ENCODE peak calls at places on chromosomes 12 and 14, in eight cellular contexts. One of them, this sample, is unnamed.
A peak's percentile ranks its signal among the peaks of the same experiment; 100 is the strongest.

GRCh38 chr12:130425698-130426245 is 88.1 kb downstream of the PIWIL1 start:
- DNase-seq in activated CD4-positive, alpha-beta T cell treated with anti-CD3 and anti-CD28 coated beads, Interleukin-2, amount 50 U/mL, for 48 hours: no peak
- DNase-seq in left colon: no peak
- DNase-seq in activated CD4-positive, alpha-beta memory T cell treated with anti-CD3 and anti-CD28 coated beads for 36 hours: no peak
- DNase-seq in endothelial cell: no peak
- DNase-seq in smooth muscle cell of the brain vasculature: no peak
- DNase-seq in stimulated activated CD4-positive, alpha-beta T cell treated with anti-CD3 and anti-CD28 coated beads, Interleukin-12 subunit alpha, Interleukin-12 subunit beta, amount 100 ng/mL, for 24 hours: no peak
- DNase-seq in NCI-H524: no peak
- DNase-seq in this sample: no peak

GRCh38 chr14:63468273-63468672 is 74.9 kb downstream of the PPP2R5E start:
- DNase-seq in stimulated activated CD4-positive, alpha-beta T cell treated with anti-CD3 and anti-CD28 coated beads, Interleukin-12 subunit alpha, Interleukin-12 subunit beta, amount 100 ng/mL, for 24 hours: no peak
- DNase-seq in left colon: no peak
- DNase-seq in activated CD4-positive, alpha-beta T cell treated with anti-CD3 and anti-CD28 coated beads, Interleukin-2, amount 50 U/mL, for 48 hours: no peak
- DNase-seq in smooth muscle cell of the brain vasculature: no peak
- DNase-seq in endothelial cell: no peak
- DNase-seq in NCI-H524: no peak
- DNase-seq in activated CD4-positive, alpha-beta memory T cell treated with anti-CD3 and anti-CD28 coated beads for 36 hours: no peak
- DNase-seq in this sample: no peak

GRCh38 chr12:51198568-51199400 is 19.1 kb downstream of the POU6F1 start:
- DNase-seq in NCI-H524: no peak
- DNase-seq in left colon: no peak
- DNase-seq in activated CD4-positive, alpha-beta memory T cell treated with anti-CD3 and anti-CD28 coated beads for 36 hours: no peak
- DNase-seq in stimulated activated CD4-positive, alpha-beta T cell treated with anti-CD3 and anti-CD28 coated beads, Interleukin-12 subunit alpha, Interleukin-12 subunit beta, amount 100 ng/mL, for 24 hours: no peak
- DNase-seq in endothelial cell: no peak
- DNase-seq in smooth muscle cell of the brain vasculature: no peak
- DNase-seq in activated CD4-positive, alpha-beta T cell treated with anti-CD3 and anti-CD28 coated beads, Interleukin-2, amount 50 U/mL, for 48 hours: no peak
- DNase-seq in this sample: peak; percentile 49

GRCh38 chr14:41604793-41605534 is 1.7 kb upstream of the LRFN5 start:
- DNase-seq in stimulated activated CD4-positive, alpha-beta T cell treated with anti-CD3 and anti-CD28 coated beads, Interleukin-12 subunit alpha, Interleukin-12 subunit beta, amount 100 ng/mL, for 24 hours: no peak
- DNase-seq in endothelial cell: peak; percentile 84
- DNase-seq in left colon: peak; percentile 6
- DNase-seq in activated CD4-positive, alpha-beta memory T cell treated with anti-CD3 and anti-CD28 coated beads for 36 hours: no peak
- DNase-seq in activated CD4-positive, alpha-beta T cell treated with anti-CD3 and anti-CD28 coated beads, Interleukin-2, amount 50 U/mL, for 48 hours: peak; percentile 2
- DNase-seq in smooth muscle cell of the brain vasculature: peak; percentile 64
- DNase-seq in NCI-H524: peak; percentile 97
- DNase-seq in this sample: peak; percentile 30

GRCh38 chr12:627285-627684 is 36.0 kb downstream of the NINJ2 start:
- DNase-seq in stimulated activated CD4-positive, alpha-beta T cell treated with anti-CD3 and anti-CD28 coated beads, Interleukin-12 subunit alpha, Interleukin-12 subunit beta, amount 100 ng/mL, for 24 hours: no peak
- DNase-seq in endothelial cell: no peak
- DNase-seq in NCI-H524: no peak
- DNase-seq in activated CD4-positive, alpha-beta T cell treated with anti-CD3 and anti-CD28 coated beads, Interleukin-2, amount 50 U/mL, for 48 hours: no peak
- DNase-seq in activated CD4-positive, alpha-beta memory T cell treated with anti-CD3 and anti-CD28 coated beads for 36 hours: no peak
- DNase-seq in left colon: no peak
- DNase-seq in smooth muscle cell of the brain vasculature: no peak
- DNase-seq in this sample: no peak

GRCh38 chr12:19130224-19131019 is 889 bp downstream of the PLEKHA5 start:
- DNase-seq in endothelial cell: peak; percentile 39
- DNase-seq in activated CD4-positive, alpha-beta memory T cell treated with anti-CD3 and anti-CD28 coated beads for 36 hours: peak; percentile 37
- DNase-seq in smooth muscle cell of the brain vasculature: no peak
- DNase-seq in stimulated activated CD4-positive, alpha-beta T cell treated with anti-CD3 and anti-CD28 coated beads, Interleukin-12 subunit alpha, Interleukin-12 subunit beta, amount 100 ng/mL, for 24 hours: no peak
- DNase-seq in activated CD4-positive, alpha-beta T cell treated with anti-CD3 and anti-CD28 coated beads, Interleukin-2, amount 50 U/mL, for 48 hours: peak; percentile 7
- DNase-seq in left colon: peak; percentile 54
- DNase-seq in NCI-H524: peak; percentile 55
- DNase-seq in this sample: peak; percentile 52

GRCh38 chr12:132143328-132144071 is 619 bp downstream of the DDX51 start:
- DNase-seq in endothelial cell: no peak
- DNase-seq in smooth muscle cell of the brain vasculature: no peak
- DNase-seq in NCI-H524: no peak
- DNase-seq in activated CD4-positive, alpha-beta memory T cell treated with anti-CD3 and anti-CD28 coated beads for 36 hours: peak; percentile 42
- DNase-seq in stimulated activated CD4-positive, alpha-beta T cell treated with anti-CD3 and anti-CD28 coated beads, Interleukin-12 subunit alpha, Interleukin-12 subunit beta, amount 100 ng/mL, for 24 hours: no peak
- DNase-seq in left colon: no peak
- DNase-seq in activated CD4-positive, alpha-beta T cell treated with anti-CD3 and anti-CD28 coated beads, Interleukin-2, amount 50 U/mL, for 48 hours: no peak
- DNase-seq in this sample: no peak

GRCh38 chr14:65210118-65210826 is 108.0 kb upstream of the MAX start:
- DNase-seq in activated CD4-positive, alpha-beta memory T cell treated with anti-CD3 and anti-CD28 coated beads for 36 hours: no peak
- DNase-seq in left colon: no peak
- DNase-seq in endothelial cell: no peak
- DNase-seq in activated CD4-positive, alpha-beta T cell treated with anti-CD3 and anti-CD28 coated beads, Interleukin-2, amount 50 U/mL, for 48 hours: no peak
- DNase-seq in stimulated activated CD4-positive, alpha-beta T cell treated with anti-CD3 and anti-CD28 coated beads, Interleukin-12 subunit alpha, Interleukin-12 subunit beta, amount 100 ng/mL, for 24 hours: no peak
- DNase-seq in smooth muscle cell of the brain vasculature: no peak
- DNase-seq in NCI-H524: no peak
- DNase-seq in this sample: no peak

GRCh38 chr12:56898938-56899337 is 35.3 kb downstream of the SDR9C7 start:
- DNase-seq in activated CD4-positive, alpha-beta memory T cell treated with anti-CD3 and anti-CD28 coated beads for 36 hours: no peak
- DNase-seq in endothelial cell: no peak
- DNase-seq in activated CD4-positive, alpha-beta T cell treated with anti-CD3 and anti-CD28 coated beads, Interleukin-2, amount 50 U/mL, for 48 hours: no peak
- DNase-seq in left colon: no peak
- DNase-seq in NCI-H524: no peak
- DNase-seq in stimulated activated CD4-positive, alpha-beta T cell treated with anti-CD3 and anti-CD28 coated beads, Interleukin-12 subunit alpha, Interleukin-12 subunit beta, amount 100 ng/mL, for 24 hours: no peak
- DNase-seq in smooth muscle cell of the brain vasculature: no peak
- DNase-seq in this sample: no peak

GRCh38 chr12:93237235-93237915 is 140.3 kb upstream of the NUDT4 start:
- DNase-seq in NCI-H524: no peak
- DNase-seq in activated CD4-positive, alpha-beta T cell treated with anti-CD3 and anti-CD28 coated beads, Interleukin-2, amount 50 U/mL, for 48 hours: no peak
- DNase-seq in endothelial cell: no peak
- DNase-seq in left colon: no peak
- DNase-seq in activated CD4-positive, alpha-beta memory T cell treated with anti-CD3 and anti-CD28 coated beads for 36 hours: no peak
- DNase-seq in stimulated activated CD4-positive, alpha-beta T cell treated with anti-CD3 and anti-CD28 coated beads, Interleukin-12 subunit alpha, Interleukin-12 subunit beta, amount 100 ng/mL, for 24 hours: no peak
- DNase-seq in smooth muscle cell of the brain vasculature: no peak
- DNase-seq in this sample: no peak

GRCh38 chr12:26711072-26711471 is 121.9 kb downstream of the ITPR2 start:
- DNase-seq in endothelial cell: no peak
- DNase-seq in stimulated activated CD4-positive, alpha-beta T cell treated with anti-CD3 and anti-CD28 coated beads, Interleukin-12 subunit alpha, Interleukin-12 subunit beta, amount 100 ng/mL, for 24 hours: no peak
- DNase-seq in NCI-H524: peak; percentile 16
- DNase-seq in smooth muscle cell of the brain vasculature: no peak
- DNase-seq in left colon: no peak
- DNase-seq in activated CD4-positive, alpha-beta memory T cell treated with anti-CD3 and anti-CD28 coated beads for 36 hours: no peak
- DNase-seq in activated CD4-positive, alpha-beta T cell treated with anti-CD3 and anti-CD28 coated beads, Interleukin-2, amount 50 U/mL, for 48 hours: no peak
- DNase-seq in this sample: no peak